ENCODE peak calls at places on chromosomes 4 and X, in five cellular contexts. S is upper lobe of right lung, U is hepatocyte, L is Peyer's patch, O is SK-N-SH. X is an unnamed sample.
A peak's percentile ranks its signal among the peaks of the same experiment; 100 is the strongest.

GRCh38 chr4:9735515-9735914 is 45.9 kb upstream of the DRD5 start:
- DNase-seq in O (no peak), U (no peak), S (no peak), L (no peak), X (no peak)

GRCh38 chrX:18961686-18962085 is 22.2 kb downstream of the PHKA2 start:
- DNase-seq in L (no peak), S (no peak), U (no peak), O (no peak), X (no peak)

GRCh38 chr4:5773271-5773555 is 62.2 kb downstream of the EVC start:
- DNase-seq in U (no peak), S (no peak), L (no peak), O (no peak), X (no peak)

GRCh38 chrX:12956704-12957541 is 18.0 kb upstream of the TMSB4X start:
- DNase-seq in S (no peak), O (peak; percentile 4), U (peak; percentile 45), L (no peak), X (no peak)

GRCh38 chr4:164224871-164225270 is 529.1 kb upstream of the SMIM31 start:
- DNase-seq in O (no peak), L (no peak), U (no peak), S (no peak), X (no peak)

GRCh38 chrX:15675490-15675921 is 10.9 kb upstream of the CLTRN start:
- DNase-seq in L (no peak), S (peak; percentile 89), O (peak; percentile 86), U (peak; percentile 88), X (peak; percentile 79)

GRCh38 chr4:185512516-185512915 is 22.8 kb downstream of the PDLIM3 start:
- DNase-seq in S (no peak), U (no peak), O (no peak), L (no peak), X (no peak)

GRCh38 chr4:8473920-8474590 is 33.5 kb downstream of the TRMT44 start:
- DNase-seq in U (no peak), O (peak; percentile 33), L (no peak), S (no peak), X (no peak)

DNA sequence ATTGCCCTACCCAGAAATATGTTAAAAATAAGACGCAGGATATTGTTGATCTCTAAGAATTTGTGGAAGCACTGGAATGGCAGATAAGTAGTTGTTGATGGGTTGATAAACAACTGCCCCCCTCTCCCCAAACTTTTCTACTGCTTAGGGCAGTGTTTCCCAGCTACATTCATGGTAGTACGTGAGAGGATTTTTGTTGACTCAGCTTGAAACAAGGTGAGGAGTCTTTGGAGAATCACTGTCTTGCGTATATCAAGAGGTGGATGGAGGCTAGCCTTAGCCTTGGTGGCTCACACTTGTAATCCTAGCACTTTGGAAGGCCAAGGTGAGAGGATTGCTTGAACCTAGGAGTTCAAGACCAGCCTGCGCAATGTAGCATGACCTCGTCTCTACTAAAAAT is 5.7 kb downstream of the ENOPH1 start:
- DNase-seq in S (no peak), U (no peak), L (no peak), O (no peak), X (no peak)
- H3K4me1 ChIP-seq in S (peaks cover 19% of the 10 kb centered on the region), U (no peaks in the 10 kb centered on the region), L (no peaks in the 10 kb centered on the region), O (peaks cover 2% of the 10 kb centered on the region), X (peaks cover 17% of the 10 kb centered on the region)

GRCh38 chr4:118308306-118309030 is 44.3 kb downstream of the PRSS12 start:
- DNase-seq in S (no peak), O (peak; percentile 13), L (no peak), U (no peak), X (no peak)
- H3K36me3 ChIP-seq in S (no peaks in the 10 kb centered on the region), O (peaks cover 44% of the 10 kb centered on the region), L (no peaks in the 10 kb centered on the region), U (no peaks in the 10 kb centered on the region), X (no peaks in the 10 kb centered on the region)

DNA sequence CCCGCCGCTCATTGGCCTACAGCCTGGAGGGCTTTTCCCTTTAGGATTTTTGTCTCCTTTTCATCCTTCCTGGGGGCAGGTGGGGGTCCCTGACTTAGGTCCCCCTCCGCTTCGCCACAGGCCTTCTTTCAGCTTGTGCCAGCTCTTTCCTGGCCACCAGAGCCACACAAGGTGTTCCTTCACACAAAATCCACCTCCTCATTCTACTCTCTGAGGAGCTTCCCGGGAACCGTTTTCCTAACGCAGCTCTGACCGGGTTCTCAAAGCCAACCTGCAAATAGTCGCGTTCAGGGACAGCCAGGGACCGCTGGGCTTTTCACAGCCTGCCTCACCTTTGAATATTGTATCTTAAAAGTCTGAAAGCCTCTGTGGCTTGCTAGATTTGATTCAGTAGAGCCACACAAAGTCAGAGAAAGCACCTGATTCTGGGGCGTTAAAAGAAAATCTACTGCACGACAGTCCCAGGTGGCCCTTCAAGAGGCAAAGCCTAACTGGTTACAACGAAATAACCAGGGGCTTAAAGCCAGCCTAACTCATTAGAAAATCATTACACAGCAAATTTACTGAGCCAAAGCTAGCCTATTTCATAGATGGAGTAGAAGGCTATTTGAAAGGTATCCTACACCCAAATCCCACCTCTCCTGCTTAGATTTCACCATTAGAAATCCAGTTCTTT is 752 bp upstream of the GPC3 start:
- DNase-seq in O (no peak), U (no peak), L (no peak), S (no peak), X (no peak)
- H3K4me3 ChIP-seq in O (no peak overlapping the region), U (peak overlapping the region; percentile 36), L (peak overlapping the region; percentile 46), S (peak overlapping the region; percentile 25), X (peak overlapping the region; percentile 80)

GRCh38 chrX:111823703-111824102 is 52.3 kb upstream of the TRPC5OS start:
- DNase-seq in S (no peak), U (no peak), O (no peak), L (no peak), X (no peak)

GRCh38 chrX:111823068-111823467 is 52.9 kb upstream of the TRPC5OS start:
- DNase-seq in U (peak; percentile 29), L (no peak), S (no peak), O (peak; percentile 40), X (no peak)

GRCh38 chrX:111822191-111822590 is 53.8 kb upstream of the TRPC5OS start:
- DNase-seq in O (no peak), U (no peak), L (no peak), S (no peak), X (no peak)
- H3K4me1 ChIP-seq in O (no peaks in the 10 kb centered on the region), U (no peaks in the 10 kb centered on the region), L (no peaks in the 10 kb centered on the region), S (no peaks in the 10 kb centered on the region), X (no peaks in the 10 kb centered on the region)

GRCh38 chr4:153295131-153295755 is 49.2 kb upstream of the MND1 start:
- DNase-seq in S (no peak), U (no peak), L (no peak), O (no peak), X (no peak)
- H3K36me3 ChIP-seq in S (no peaks in the 10 kb centered on the region), U (no peaks in the 10 kb centered on the region), L (no peaks in the 10 kb centered on the region), O (peaks cover 39% of the 10 kb centered on the region), X (no peaks in the 10 kb centered on the region)

GRCh38 chr4:30727409-30727808 is 7.2 kb downstream of the PCDH7 start:
- DNase-seq in O (no peak), L (no peak), S (no peak), U (no peak), X (no peak)

GRCh38 chr4:30724217-30724616 is 4.0 kb downstream of the PCDH7 start:
- DNase-seq in U (no peak), L (no peak), S (no peak), O (no peak), X (no peak)

GRCh38 chr4:30725562-30725961 is 5.4 kb downstream of the PCDH7 start:
- DNase-seq in S (no peak), L (no peak), O (no peak), U (no peak), X (no peak)

GRCh38 chr4:30728291-30728690 is 8.1 kb downstream of the PCDH7 start:
- DNase-seq in S (no peak), U (no peak), O (no peak), L (no peak), X (no peak)

GRCh38 chr4:30726090-30726668 is 6.0 kb downstream of the PCDH7 start:
- DNase-seq in L (no peak), O (no peak), S (no peak), U (no peak), X (no peak)
- H3K4me3 ChIP-seq in L (peak overlapping the region; percentile 58), O (no peak overlapping the region), S (no peak overlapping the region), U (peak overlapping the region; percentile 60), X (no peak overlapping the region)

GRCh38 chr4:40187386-40187913 is 9.4 kb upstream of the RHOH start:
- DNase-seq in S (no peak), O (no peak), U (no peak), L (no peak), X (no peak)

GRCh38 chr4:40192286-40193017 is 4.4 kb upstream of the RHOH start:
- DNase-seq in S (no peak), U (no peak), L (no peak), O (no peak), X (no peak)

GRCh38 chr4:40190880-40191815 is 5.7 kb upstream of the RHOH start:
- DNase-seq in O (no peak), S (no peak), U (peak; percentile 19), L (no peak), X (peak; percentile 56)

GRCh38 chr4:40190465-40190864 is 6.4 kb upstream of the RHOH start:
- DNase-seq in L (no peak), U (no peak), O (no peak), S (no peak), X (no peak)

GRCh38 chr4:40189997-40190396 is 6.8 kb upstream of the RHOH start:
- DNase-seq in L (no peak), O (no peak), S (no peak), U (no peak), X (no peak)
- H3K4me1 ChIP-seq in L (no peaks in the 10 kb centered on the region), O (peaks cover 7% of the 10 kb centered on the region), S (no peaks in the 10 kb centered on the region), U (peaks cover 19% of the 10 kb centered on the region), X (peaks cover 19% of the 10 kb centered on the region)

DNA sequence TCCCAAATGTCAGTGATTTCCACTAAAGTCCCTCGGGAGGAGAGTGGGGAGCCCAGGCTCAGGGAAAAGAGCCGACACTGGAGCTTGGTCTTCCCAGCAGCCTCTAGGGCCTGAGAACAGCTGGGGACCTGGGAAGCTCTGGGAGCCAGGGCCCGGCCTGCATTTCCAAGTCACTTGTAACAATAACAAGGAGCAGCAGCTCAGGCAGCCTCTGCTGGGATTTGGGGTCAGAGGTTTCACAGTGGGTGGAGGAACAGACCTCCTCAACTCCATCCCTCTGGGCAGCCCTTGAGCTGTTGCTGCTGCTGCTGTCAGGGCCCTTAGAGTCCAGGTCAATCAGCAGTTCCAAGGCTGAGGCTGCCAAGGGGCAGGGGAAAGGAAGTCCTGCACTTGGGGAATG is 11.1 kb downstream of the STARD8 start:
- DNase-seq in O (no peak), L (no peak), U (no peak), S (no peak), X (no peak)
- H3K36me3 ChIP-seq in O (no peaks in the 10 kb centered on the region), L (no peaks in the 10 kb centered on the region), U (no peaks in the 10 kb centered on the region), S (no peaks in the 10 kb centered on the region), X (no peaks in the 10 kb centered on the region)